ENCODE peak calls at places on chromosomes 1 and 21, in nine cellular contexts. C is PC-9; E is bronchial epithelial cell; B is hepatocyte; D is cardiac muscle cell; T is heart left ventricle; P is SJSA1; X is CD8-positive, alpha-beta memory T cell; W is IMR-90. F is an unnamed sample.

GRCh38 chr1:1223891-1224290 is 7.9 kb downstream of the SDF4 start:
- DNase-seq in C (no peak), E (no peak), B (no peak), D (no peak), T (no peak), P (no peak), X (no peak), W (no peak), F (no peak)

GRCh38 chr1:24109686-24110475 is 2.1 kb downstream of the MYOM3 start:
- DNase-seq in C (no peak), E (no peak), B (no peak), D (no peak), T (no peak), P (no peak), X (no peak), W (no peak), F (no peak)

GRCh38 chr21:46229133-46229922 is 754 bp upstream of the LSS start:
- DNase-seq in C (no peak), E (no peak), B (peak; percentile 75), D (no peak), T (no peak), P (no peak), X (no peak), W (no peak), F (peak; percentile 92)

GRCh38 chr1:158654079-158654478 is 32.4 kb downstream of the SPTA1 start:
- DNase-seq in C (no peak), E (no peak), B (no peak), D (no peak), T (no peak), P (no peak), X (no peak), W (no peak), F (no peak)

GRCh38 chr1:234954613-234955012 is 174.0 kb downstream of the TOMM20 start:
- DNase-seq in C (no peak), E (no peak), B (no peak), D (no peak), T (no peak), P (no peak), X (no peak), W (no peak), F (no peak)

GRCh38 chr1:8145525-8145924 is 119.4 kb upstream of the ERRFI1 start:
- DNase-seq in C (no peak), E (no peak), B (no peak), D (no peak), T (no peak), P (peak; percentile 72), X (no peak), W (no peak), F (peak; percentile 26)

GRCh38 chr1:199404976-199405375 is 622.5 kb upstream of the NR5A2 start:
- DNase-seq in C (no peak), E (no peak), B (no peak), D (no peak), T (no peak), P (no peak), X (no peak), W (peak; percentile 70), F (no peak)

GRCh38 chr1:150272379-150272840 is at the start of gene C1orf54:
- DNase-seq in C (no peak), E (no peak), B (peak; percentile 67), D (peak; percentile 71), T (peak; percentile 85), P (no peak), X (no peak), W (peak; percentile 72), F (peak; percentile 88)

GRCh38 chr1:159700312-159700711 is 14.1 kb downstream of the CRP start:
- DNase-seq in C (no peak), E (no peak), B (no peak), D (no peak), T (no peak), P (no peak), X (no peak), W (no peak), F (no peak)

GRCh38 chr1:177932123-177932522 is 37.7 kb downstream of the SEC16B start:
- DNase-seq in C (no peak), E (no peak), B (no peak), D (no peak), T (no peak), P (no peak), X (no peak), W (no peak), F (no peak)

GRCh38 chr1:35269190-35269988 is 880 bp downstream of the ZMYM4 start:
- DNase-seq in C (no peak), E (peak; percentile 32), B (peak; percentile 17), D (peak; percentile 29), T (no peak), P (no peak), X (no peak), W (no peak), F (no peak)

GRCh38 chr1:245475116-245475515 is 320.3 kb downstream of the KIF26B start:
- DNase-seq in C (no peak), E (peak; percentile 64), B (no peak), D (peak; percentile 32), T (no peak), P (no peak), X (no peak), W (peak; percentile 64), F (no peak)

GRCh38 chr1:179145521-179145920 is 63.7 kb downstream of the TOR3A start:
- DNase-seq in C (no peak), E (no peak), B (no peak), D (no peak), T (no peak), P (no peak), X (no peak), W (no peak), F (no peak)

GRCh38 chr1:1170215-1170890 is 3.3 kb upstream of the TTLL10 start:
- DNase-seq in C (no peak), E (no peak), B (no peak), D (no peak), T (no peak), P (no peak), X (no peak), W (no peak), F (peak; percentile 57)

GRCh38 chr1:91764471-91765115 is 121.4 kb downstream of the TGFBR3 start:
- DNase-seq in C (no peak), E (no peak), B (no peak), D (no peak), T (no peak), P (no peak), X (no peak), W (no peak), F (peak; percentile 56)

GRCh38 chr1:14598007-14598497 is 433 bp upstream of the KAZN start:
- DNase-seq in C (no peak), E (no peak), B (peak; percentile 47), D (no peak), T (no peak), P (no peak), X (no peak), W (no peak), F (peak; percentile 76)

DNA sequence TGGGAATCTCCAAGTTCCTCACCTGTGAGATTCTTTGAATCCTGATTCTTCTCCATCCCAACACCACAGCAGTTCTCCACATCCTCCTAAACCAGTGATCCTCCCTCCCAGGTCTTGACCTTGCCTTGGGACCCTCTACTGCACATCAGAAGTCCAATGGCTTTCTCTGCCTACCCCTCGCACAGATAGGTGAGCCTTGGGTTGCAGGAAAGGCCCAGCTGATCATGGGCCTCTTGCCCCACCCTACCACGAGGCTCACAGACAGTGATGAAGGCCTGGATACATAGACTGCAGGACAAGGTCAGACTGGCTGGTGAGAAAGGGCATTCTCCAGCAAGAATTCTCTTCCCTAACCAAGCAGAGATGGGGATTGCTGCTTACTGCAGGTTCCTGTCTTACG is 825 bp downstream of the FABP3 start:
- DNase-seq in C (no peak), E (no peak), B (no peak), D (no peak), T (no peak), P (no peak), X (no peak), W (no peak), F (no peak)
- H3K4me3 ChIP-seq in C (no peak overlapping the region), E (no peak overlapping the region), B (no peak overlapping the region), D (peak overlapping the region; percentile 44), T (peak overlapping the region; percentile 39), P (no peak overlapping the region), X (no peak overlapping the region), W (no peak overlapping the region), F (no peak overlapping the region)

GRCh38 chr1:26269198-26269550 is 10.7 kb upstream of the SH3BGRL3 start:
- DNase-seq in C (no peak), E (no peak), B (no peak), D (no peak), T (no peak), P (no peak), X (no peak), W (no peak), F (no peak)
- H3K36me3 ChIP-seq in C (peaks cover 33% of the 10 kb centered on the region), E (peaks cover 9% of the 10 kb centered on the region), B (no peaks in the 10 kb centered on the region), D (peaks cover 47% of the 10 kb centered on the region), T (peaks cover 56% of the 10 kb centered on the region), P (peaks cover 93% of the 10 kb centered on the region), X (peaks cover 20% of the 10 kb centered on the region), W (peaks cover 7% of the 10 kb centered on the region), F (peaks cover 41% of the 10 kb centered on the region)

GRCh38 chr1:61056674-61057439 is 25.5 kb upstream of the NFIA start:
- DNase-seq in C (peak; percentile 38), E (peak; percentile 42), B (peak; percentile 68), D (peak; percentile 75), T (peak; percentile 61), P (no peak), X (no peak), W (peak; percentile 38), F (no peak)
- H3K27me3 ChIP-seq in C (no peaks in the 10 kb centered on the region), E (no peaks in the 10 kb centered on the region), B (peaks cover 29% of the 10 kb centered on the region), D (peaks cover 64% of the 10 kb centered on the region), T (no peaks in the 10 kb centered on the region), P (peaks cover 5% of the 10 kb centered on the region), X (no peaks in the 10 kb centered on the region), W (peaks cover 33% of the 10 kb centered on the region), F (peaks cover 57% of the 10 kb centered on the region)

GRCh38 chr21:16912075-16912474 is 600.8 kb upstream of the CXADR start:
- DNase-seq in C (peak; percentile 12), E (peak; percentile 59), B (no peak), D (peak; percentile 2), T (no peak), P (no peak), X (no peak), W (peak; percentile 22), F (no peak)

GRCh38 chr21:16910435-16911165 is 602.2 kb upstream of the CXADR start:
- DNase-seq in C (no peak), E (no peak), B (no peak), D (no peak), T (no peak), P (no peak), X (no peak), W (no peak), F (no peak)

GRCh38 chr21:16913010-16913409 is 599.8 kb upstream of the CXADR start:
- DNase-seq in C (peak; percentile 20), E (peak; percentile 13), B (no peak), D (no peak), T (no peak), P (no peak), X (no peak), W (no peak), F (no peak)

GRCh38 chr21:16908087-16908486 is 604.8 kb upstream of the CXADR start:
- DNase-seq in C (peak; percentile 36), E (peak; percentile 95), B (no peak), D (no peak), T (no peak), P (no peak), X (no peak), W (no peak), F (no peak)

DNA sequence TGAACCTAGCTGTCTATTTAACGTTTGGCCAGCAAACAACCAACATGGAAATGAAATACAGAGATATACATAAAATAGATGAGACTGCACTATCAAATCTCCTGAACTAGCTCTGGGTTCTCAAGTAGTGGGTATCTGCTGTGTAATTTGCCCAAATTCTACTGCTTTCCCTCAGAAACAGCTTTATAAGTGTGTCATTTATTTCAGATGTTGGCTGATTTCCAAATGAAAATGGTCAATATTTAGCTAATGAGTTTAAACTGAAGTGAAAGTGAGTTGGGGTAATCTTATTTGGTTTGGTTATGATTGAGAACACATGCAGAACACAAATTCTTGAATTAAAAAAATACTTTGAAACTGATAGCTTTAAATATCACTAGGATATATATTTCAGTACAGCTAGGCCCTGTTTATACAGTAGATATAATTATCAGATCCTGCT is 601.7 kb upstream of the CXADR start:
- DNase-seq in C (no peak), E (no peak), B (no peak), D (no peak), T (no peak), P (no peak), X (no peak), W (no peak), F (no peak)
- H3K4me3 ChIP-seq in C (no peak overlapping the region), E (no peak overlapping the region), B (no peak overlapping the region), D (no peak overlapping the region), T (no peak overlapping the region), P (no peak overlapping the region), X (no peak overlapping the region), W (no peak overlapping the region), F (no peak overlapping the region)